ENCODE peak calls at places on chromosomes 13 and 19, in four cellular contexts. P, Y, E and O are unnamed samples.

GRCh38 chr13:99432637-99433542 is 68.4 kb upstream of the TM9SF2 start:
- DNase-seq in P (peak), E (peak), Y (no peak), O (peak)

GRCh38 chr13:25170554-25171107 is 1.5 kb downstream of the AMER2 start:
- DNase-seq in E (no peak), P (no peak), Y (peak), O (no peak)

GRCh38 chr13:55571237-55571867 is 1569.4 kb upstream of the PRR20A start:
- DNase-seq in Y (no peak), P (no peak), E (no peak), O (no peak)

GRCh38 chr13:49240017-49240416 is 7.7 kb upstream of the CDADC1 start:
- DNase-seq in P (no peak), E (no peak), Y (no peak), O (peak)

GRCh38 chr19:6038634-6039405 is 60.9 kb upstream of the RANBP3 start:
- DNase-seq in E (no peak), Y (no peak), P (no peak), O (no peak)

GRCh38 chr19:58453743-58454142 is 2.3 kb downstream of the ZNF324B start:
- DNase-seq in E (no peak), P (no peak), Y (no peak), O (no peak)

GRCh38 chr13:43815204-43815603 is 28.4 kb upstream of the ENOX1 start:
- DNase-seq in Y (no peak), P (no peak), E (peak), O (peak)

GRCh38 chr13:112244495-112245177 is 131.5 kb upstream of the SPACA7 start:
- DNase-seq in E (no peak), Y (peak), P (no peak), O (no peak)

GRCh38 chr19:45842198-45842597 is 20.7 kb downstream of the SYMPK start:
- DNase-seq in E (no peak), P (no peak), Y (no peak), O (no peak)

GRCh38 chr13:93786846-93787245 is 560.2 kb downstream of the GPC6 start:
- DNase-seq in E (no peak), Y (no peak), P (no peak), O (no peak)

GRCh38 chr13:41564046-41564445 is 106.7 kb downstream of the RGCC start:
- DNase-seq in E (no peak), Y (no peak), P (no peak), O (peak)

GRCh38 chr13:95139186-95139585 is 162.1 kb downstream of the ABCC4 start:
- DNase-seq in Y (no peak), P (no peak), E (no peak), O (no peak)

GRCh38 chr13:49256841-49257240 is 9.1 kb downstream of the CDADC1 start:
- DNase-seq in P (no peak), E (peak), Y (no peak), O (peak)

GRCh38 chr13:86601351-86601750 is 802.1 kb upstream of the SLITRK6 start:
- DNase-seq in E (no peak), P (no peak), Y (no peak), O (peak)

GRCh38 chr19:39483141-39483540 is 2.5 kb downstream of the TIMM50 start:
- DNase-seq in Y (no peak), E (no peak), P (no peak), O (no peak)

GRCh38 chr19:50498219-50499056 is 12.6 kb downstream of the JOSD2 start:
- DNase-seq in E (no peak), P (no peak), Y (no peak), O (no peak)

GRCh38 chr13:71115301-71115700 is 751.7 kb downstream of the DACH1 start:
- DNase-seq in Y (no peak), P (no peak), E (no peak), O (no peak)

GRCh38 chr13:101332583-101332982 is 83.7 kb downstream of the NALCN start:
- DNase-seq in Y (no peak), E (no peak), P (no peak), O (no peak)

GRCh38 chr19:17985037-17985818 is 18.3 kb downstream of the KCNN1 start:
- DNase-seq in E (no peak), Y (no peak), P (no peak), O (no peak)

GRCh38 chr19:33436360-33437345 is 63.1 kb downstream of the CEBPG start:
- DNase-seq in Y (no peak), P (no peak), E (no peak), O (no peak)

GRCh38 chr13:52785721-52786120 is 46.1 kb upstream of the CNMD start:
- DNase-seq in P (no peak), E (no peak), Y (no peak), O (no peak)

GRCh38 chr19:58513213-58513693 is 1.5 kb upstream of the SLC27A5 start:
- DNase-seq in P (no peak), E (no peak), Y (no peak), O (no peak)

GRCh38 chr13:77409412-77409811 is 82.5 kb upstream of the MYCBP2 start:
- DNase-seq in E (no peak), Y (no peak), P (no peak), O (no peak)

GRCh38 chr19:34990578-34991192 is 9.4 kb upstream of the GRAMD1A start:
- DNase-seq in Y (no peak), P (no peak), E (no peak), O (no peak)

GRCh38 chr13:46339035-46339666 is 47.9 kb downstream of the RUBCNL start:
- DNase-seq in E (peak), Y (no peak), P (no peak), O (peak)

DNA sequence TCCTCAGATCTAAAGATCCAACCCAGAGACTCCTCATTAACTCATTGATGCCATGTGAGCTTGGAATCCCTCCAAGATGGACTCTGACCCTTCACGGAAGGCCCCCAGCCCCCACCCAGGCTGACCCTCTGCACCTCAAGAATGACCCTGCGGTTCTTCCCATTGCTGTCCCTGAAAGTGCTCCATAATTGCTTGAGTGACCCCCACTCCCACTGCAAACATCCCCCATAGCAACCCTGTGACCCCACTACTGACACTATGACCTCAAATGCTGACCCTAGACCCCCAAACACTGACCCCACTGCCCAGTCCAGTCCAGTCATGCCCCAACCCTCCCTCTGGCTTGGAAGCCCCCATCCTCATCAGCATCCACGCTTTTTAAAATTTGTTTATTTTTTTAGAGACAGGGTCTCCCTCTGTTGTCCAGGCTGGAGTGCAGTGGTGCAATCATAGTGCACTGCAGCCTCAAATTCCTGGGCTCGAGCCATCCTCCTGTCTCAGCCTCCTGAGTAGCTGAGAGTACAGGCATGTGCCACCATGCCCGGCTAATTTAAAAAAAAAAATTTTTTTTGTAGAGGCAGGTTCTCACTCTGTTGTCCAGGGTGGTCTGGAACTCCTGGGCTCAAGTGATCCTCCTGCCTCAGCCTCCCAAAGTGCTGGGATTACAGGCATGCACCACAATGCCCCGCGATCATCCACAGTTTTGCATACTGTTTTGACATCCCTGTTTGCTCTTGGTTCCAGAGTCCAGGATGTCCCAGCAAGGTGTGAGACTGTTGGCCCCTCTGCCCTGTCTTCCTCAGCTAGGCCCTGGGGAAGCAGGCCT is 855 bp downstream of the LYL1 start:
- DNase-seq in Y (no peak), P (no peak), E (no peak), O (no peak)
- TF ChIP-seq CTCF in Y (no peak), P (no peak), E (no peak), O (no peak)

DNA sequence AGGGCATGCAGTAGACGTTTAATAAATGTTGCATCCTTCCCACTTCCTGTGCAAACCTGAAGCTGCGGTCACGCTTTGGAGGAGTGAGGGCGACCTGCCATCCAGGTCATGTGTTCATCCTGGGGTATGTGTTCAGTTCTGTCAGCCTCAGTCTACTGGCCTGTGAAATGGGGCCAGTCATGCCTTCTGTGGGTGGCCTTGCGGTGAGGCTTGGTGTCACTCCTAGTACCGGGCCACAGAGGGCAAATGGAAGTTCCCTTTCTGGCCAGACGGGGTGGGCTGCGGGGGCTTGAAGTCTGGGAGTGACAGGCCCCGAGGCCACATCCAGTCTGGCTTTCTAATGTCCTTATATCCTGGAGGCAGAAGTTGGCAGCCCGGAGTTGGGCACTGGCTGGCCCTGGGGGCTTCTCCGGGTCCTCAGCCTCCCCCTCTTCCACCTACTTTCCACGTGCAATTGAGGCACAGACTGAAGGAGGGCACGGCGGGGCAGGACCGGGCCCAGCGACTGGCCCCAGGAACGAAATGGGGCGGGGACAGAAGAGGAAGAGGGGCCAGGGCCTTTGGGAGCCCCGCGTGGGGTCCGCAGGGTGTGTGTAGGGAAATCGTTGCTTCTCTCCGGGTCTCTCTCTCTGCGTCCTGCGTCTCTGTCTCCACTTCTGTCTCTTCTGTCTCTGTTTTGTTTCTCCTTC is 11.1 kb downstream of the PDE4A start:
- DNase-seq in E (peak), P (peak), Y (peak), O (peak)
- H3K4me3 ChIP-seq in E (peak), P (peak), Y (peak), O (peak)

GRCh38 chr13:32443111-32443510 is 15.2 kb upstream of the N4BP2L1 start:
- DNase-seq in P (no peak), Y (no peak), E (peak), O (no peak)
- TF ChIP-seq CTCF in P (peak), Y (no peak), E (peak), O (no peak)

GRCh38 chr13:79548886-79549285 is 67.9 kb downstream of the NDFIP2 start:
- DNase-seq in Y (no peak), E (peak), P (no peak), O (peak)
- H3K4me3 ChIP-seq in Y (no peak), E (no peak), P (no peak), O (no peak)

GRCh38 chr19:2944775-2945574 is at the start of gene ZNF77:
- DNase-seq in Y (peak), P (peak), E (peak), O (peak)
- TF ChIP-seq CTCF in Y (no peak), P (peak), E (no peak), O (no peak)

GRCh38 chr19:14943601-14944000 is 2.3 kb downstream of the OR7C2 start:
- DNase-seq in Y (no peak), P (no peak), E (peak), O (no peak)
- H3K4me3 ChIP-seq in Y (no peak), P (no peak), E (no peak), O (no peak)

DNA sequence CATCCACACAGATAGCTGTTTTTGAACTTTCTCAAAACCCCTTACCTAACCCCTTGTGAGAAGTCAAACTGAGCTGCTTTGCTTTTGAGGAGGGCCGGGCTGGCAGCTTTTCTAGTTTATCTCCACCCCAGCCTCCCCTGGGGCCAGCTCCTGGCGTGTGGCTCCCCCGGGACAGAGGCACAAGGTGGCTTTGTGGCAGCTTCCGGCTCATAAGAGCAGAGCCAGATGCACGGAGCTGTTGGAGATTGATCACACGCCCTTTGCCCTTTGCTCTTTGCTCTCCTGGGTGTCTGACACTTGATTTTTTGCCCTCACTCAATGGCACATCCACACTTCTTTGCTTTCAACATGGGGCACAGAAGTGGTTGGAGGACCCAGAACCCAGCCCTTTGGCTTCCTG is 25.0 kb upstream of the RNF113B start:
- DNase-seq in P (peak), E (no peak), Y (no peak), O (no peak)
- TF ChIP-seq CTCF in P (no peak), E (no peak), Y (no peak), O (no peak)

GRCh38 chr13:38685974-38686571 is 804 bp upstream of the FREM2 start:
- DNase-seq in P (no peak), Y (no peak), E (no peak), O (no peak)
- H3K4me3 ChIP-seq in P (peak), Y (peak), E (no peak), O (no peak)

GRCh38 chr19:21260164-21260847 is 68.9 kb downstream of the ZNF708 start:
- DNase-seq in Y (no peak), E (no peak), P (no peak), O (no peak)

DNA sequence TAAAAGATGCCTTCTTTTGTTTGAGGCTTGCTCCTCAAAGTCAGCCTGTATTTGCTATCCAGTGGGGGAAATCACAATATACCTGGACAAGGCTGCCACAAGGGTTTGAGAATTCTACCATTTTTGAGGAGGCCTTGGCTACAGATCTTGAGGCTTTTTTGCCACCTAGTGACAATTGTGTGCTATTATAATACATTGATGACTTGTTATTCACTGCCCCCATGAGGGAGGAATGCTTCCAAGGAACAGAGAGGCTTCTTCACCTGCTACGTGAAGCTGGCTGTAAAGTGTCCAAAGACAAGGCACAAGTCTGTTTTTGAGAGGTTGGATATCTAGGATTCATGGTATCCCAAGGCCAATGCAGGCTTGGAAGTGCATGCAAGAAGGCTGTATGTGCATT is 72.5 kb downstream of the ZNF708 start:
- DNase-seq in E (peak), P (no peak), Y (no peak), O (peak)
- TF ChIP-seq CTCF in E (no peak), P (no peak), Y (no peak), O (no peak)